ENCODE peak calls at places on chromosome 7, in eight cellular contexts. One of them, this sample, is unnamed.

GRCh38 chr7:24884401-24884800 is 95.6 kb downstream of the OSBPL3 start:
- DNase-seq in fibroblast of lung: no peak
- DNase-seq in CD4-positive, alpha-beta memory T cell: no peak
- DNase-seq in foreskin fibroblast: no peak
- DNase-seq in colonic mucosa: no peak
- DNase-seq in retinal pigment epithelial cell: no peak
- DNase-seq in AG09309: no peak
- DNase-seq in HFF-Myc: no peak
- DNase-seq in this sample: no peak

GRCh38 chr7:83130191-83130590 is 32.5 kb downstream of the PCLO start:
- DNase-seq in fibroblast of lung: no peak
- DNase-seq in HFF-Myc: no peak
- DNase-seq in CD4-positive, alpha-beta memory T cell: no peak
- DNase-seq in colonic mucosa: no peak
- DNase-seq in retinal pigment epithelial cell: no peak
- DNase-seq in foreskin fibroblast: no peak
- DNase-seq in AG09309: no peak
- DNase-seq in this sample: no peak

GRCh38 chr7:148921806-148922205 is 37.7 kb upstream of the EZH2 start:
- DNase-seq in foreskin fibroblast: no peak
- DNase-seq in colonic mucosa: peak
- DNase-seq in fibroblast of lung: no peak
- DNase-seq in CD4-positive, alpha-beta memory T cell: no peak
- DNase-seq in HFF-Myc: no peak
- DNase-seq in retinal pigment epithelial cell: no peak
- DNase-seq in AG09309: no peak
- DNase-seq in this sample: no peak

GRCh38 chr7:99784007-99784406 is at the start of gene CYP3A4:
- DNase-seq in AG09309: no peak
- DNase-seq in foreskin fibroblast: no peak
- DNase-seq in fibroblast of lung: no peak
- DNase-seq in CD4-positive, alpha-beta memory T cell: no peak
- DNase-seq in retinal pigment epithelial cell: no peak
- DNase-seq in colonic mucosa: no peak
- DNase-seq in HFF-Myc: no peak
- DNase-seq in this sample: no peak

GRCh38 chr7:25638042-25638441 is 409.8 kb upstream of the NPVF start:
- DNase-seq in retinal pigment epithelial cell: no peak
- DNase-seq in HFF-Myc: no peak
- DNase-seq in foreskin fibroblast: no peak
- DNase-seq in AG09309: no peak
- DNase-seq in CD4-positive, alpha-beta memory T cell: no peak
- DNase-seq in fibroblast of lung: no peak
- DNase-seq in colonic mucosa: no peak
- DNase-seq in this sample: no peak

GRCh38 chr7:101405474-101406067 is 42.9 kb downstream of the COL26A1 start:
- DNase-seq in HFF-Myc: no peak
- DNase-seq in colonic mucosa: no peak
- DNase-seq in CD4-positive, alpha-beta memory T cell: no peak
- DNase-seq in retinal pigment epithelial cell: no peak
- DNase-seq in AG09309: no peak
- DNase-seq in fibroblast of lung: no peak
- DNase-seq in foreskin fibroblast: no peak
- DNase-seq in this sample: no peak

GRCh38 chr7:19139706-19140327 is 5.4 kb downstream of the FERD3L start:
- DNase-seq in CD4-positive, alpha-beta memory T cell: no peak
- DNase-seq in foreskin fibroblast: no peak
- DNase-seq in HFF-Myc: no peak
- DNase-seq in colonic mucosa: no peak
- DNase-seq in retinal pigment epithelial cell: no peak
- DNase-seq in fibroblast of lung: no peak
- DNase-seq in AG09309: no peak
- DNase-seq in this sample: no peak

GRCh38 chr7:42091461-42092229 is 145.4 kb downstream of the GLI3 start:
- DNase-seq in retinal pigment epithelial cell: no peak
- DNase-seq in fibroblast of lung: peak
- DNase-seq in HFF-Myc: no peak
- DNase-seq in CD4-positive, alpha-beta memory T cell: no peak
- DNase-seq in colonic mucosa: no peak
- DNase-seq in AG09309: no peak
- DNase-seq in foreskin fibroblast: no peak
- DNase-seq in this sample: no peak

GRCh38 chr7:149072438-149072775 is 18.1 kb downstream of the ZNF786 start:
- DNase-seq in CD4-positive, alpha-beta memory T cell: no peak
- DNase-seq in fibroblast of lung: no peak
- DNase-seq in retinal pigment epithelial cell: no peak
- DNase-seq in AG09309: no peak
- DNase-seq in foreskin fibroblast: no peak
- DNase-seq in colonic mucosa: no peak
- DNase-seq in HFF-Myc: no peak
- DNase-seq in this sample: no peak

GRCh38 chr7:6273380-6273837 is 985 bp upstream of the CYTH3 start:
- DNase-seq in fibroblast of lung: no peak
- DNase-seq in HFF-Myc: no peak
- DNase-seq in CD4-positive, alpha-beta memory T cell: no peak
- DNase-seq in retinal pigment epithelial cell: no peak
- DNase-seq in foreskin fibroblast: no peak
- DNase-seq in AG09309: no peak
- DNase-seq in colonic mucosa: peak
- DNase-seq in this sample: no peak

GRCh38 chr7:22278660-22279059 is 78.3 kb downstream of the RAPGEF5 start:
- DNase-seq in fibroblast of lung: no peak
- DNase-seq in colonic mucosa: no peak
- DNase-seq in retinal pigment epithelial cell: no peak
- DNase-seq in HFF-Myc: no peak
- DNase-seq in AG09309: no peak
- DNase-seq in foreskin fibroblast: no peak
- DNase-seq in CD4-positive, alpha-beta memory T cell: no peak
- DNase-seq in this sample: no peak

GRCh38 chr7:16271990-16272665 is 149.2 kb downstream of the CRPPA start:
- DNase-seq in foreskin fibroblast: no peak
- DNase-seq in colonic mucosa: no peak
- DNase-seq in AG09309: no peak
- DNase-seq in retinal pigment epithelial cell: peak
- DNase-seq in fibroblast of lung: no peak
- DNase-seq in CD4-positive, alpha-beta memory T cell: no peak
- DNase-seq in HFF-Myc: no peak
- DNase-seq in this sample: no peak

GRCh38 chr7:129187681-129188371 is 607 bp upstream of the SMO start:
- DNase-seq in foreskin fibroblast: no peak
- DNase-seq in AG09309: no peak
- DNase-seq in fibroblast of lung: no peak
- DNase-seq in retinal pigment epithelial cell: no peak
- DNase-seq in CD4-positive, alpha-beta memory T cell: no peak
- DNase-seq in colonic mucosa: no peak
- DNase-seq in HFF-Myc: no peak
- DNase-seq in this sample: no peak

GRCh38 chr7:155356323-155357105 is 58.8 kb downstream of the INSIG1 start:
- DNase-seq in colonic mucosa: no peak
- DNase-seq in foreskin fibroblast: peak
- DNase-seq in retinal pigment epithelial cell: no peak
- DNase-seq in fibroblast of lung: no peak
- DNase-seq in CD4-positive, alpha-beta memory T cell: no peak
- DNase-seq in HFF-Myc: no peak
- DNase-seq in AG09309: no peak
- DNase-seq in this sample: no peak

GRCh38 chr7:45001138-45001694 is 1.2 kb downstream of the CCM2 start:
- DNase-seq in retinal pigment epithelial cell: no peak
- DNase-seq in HFF-Myc: no peak
- DNase-seq in foreskin fibroblast: no peak
- DNase-seq in AG09309: no peak
- DNase-seq in CD4-positive, alpha-beta memory T cell: peak
- DNase-seq in colonic mucosa: peak
- DNase-seq in fibroblast of lung: peak
- DNase-seq in this sample: no peak

DNA sequence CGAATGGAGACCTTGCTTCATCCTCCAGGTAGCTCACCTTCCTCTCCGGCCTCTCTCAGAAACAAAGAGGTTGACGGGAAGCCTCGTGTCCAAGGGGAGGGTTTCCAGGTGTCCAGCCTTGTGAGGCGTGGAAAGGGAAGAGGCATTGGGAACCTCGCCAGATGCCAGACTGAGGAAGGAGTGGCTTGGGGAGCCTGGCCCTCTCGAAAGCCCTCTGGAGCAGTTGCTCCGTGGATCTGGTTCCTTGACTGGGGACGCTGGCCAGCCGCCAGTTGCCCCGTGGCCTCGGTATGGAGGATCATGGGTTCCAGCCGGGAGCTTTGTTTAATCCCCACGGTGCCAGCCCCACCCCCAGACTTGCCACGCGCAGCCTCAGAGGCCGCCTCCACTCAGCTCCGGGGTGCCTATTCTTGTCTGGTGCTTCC is 30.3 kb upstream of the SUN1 start:
- DNase-seq in foreskin fibroblast: no peak
- DNase-seq in retinal pigment epithelial cell: peak
- DNase-seq in CD4-positive, alpha-beta memory T cell: no peak
- DNase-seq in AG09309: no peak
- DNase-seq in colonic mucosa: peak
- DNase-seq in HFF-Myc: no peak
- DNase-seq in fibroblast of lung: no peak
- DNase-seq in this sample: no peak
- H3K4me3 ChIP-seq in foreskin fibroblast: no peak
- H3K4me3 ChIP-seq in retinal pigment epithelial cell: peak
- H3K4me3 ChIP-seq in CD4-positive, alpha-beta memory T cell: no peak
- H3K4me3 ChIP-seq in AG09309: no peak
- H3K4me3 ChIP-seq in colonic mucosa: no peak
- H3K4me3 ChIP-seq in HFF-Myc: no peak
- H3K4me3 ChIP-seq in fibroblast of lung: no peak
- H3K4me3 ChIP-seq in this sample: peak

DNA sequence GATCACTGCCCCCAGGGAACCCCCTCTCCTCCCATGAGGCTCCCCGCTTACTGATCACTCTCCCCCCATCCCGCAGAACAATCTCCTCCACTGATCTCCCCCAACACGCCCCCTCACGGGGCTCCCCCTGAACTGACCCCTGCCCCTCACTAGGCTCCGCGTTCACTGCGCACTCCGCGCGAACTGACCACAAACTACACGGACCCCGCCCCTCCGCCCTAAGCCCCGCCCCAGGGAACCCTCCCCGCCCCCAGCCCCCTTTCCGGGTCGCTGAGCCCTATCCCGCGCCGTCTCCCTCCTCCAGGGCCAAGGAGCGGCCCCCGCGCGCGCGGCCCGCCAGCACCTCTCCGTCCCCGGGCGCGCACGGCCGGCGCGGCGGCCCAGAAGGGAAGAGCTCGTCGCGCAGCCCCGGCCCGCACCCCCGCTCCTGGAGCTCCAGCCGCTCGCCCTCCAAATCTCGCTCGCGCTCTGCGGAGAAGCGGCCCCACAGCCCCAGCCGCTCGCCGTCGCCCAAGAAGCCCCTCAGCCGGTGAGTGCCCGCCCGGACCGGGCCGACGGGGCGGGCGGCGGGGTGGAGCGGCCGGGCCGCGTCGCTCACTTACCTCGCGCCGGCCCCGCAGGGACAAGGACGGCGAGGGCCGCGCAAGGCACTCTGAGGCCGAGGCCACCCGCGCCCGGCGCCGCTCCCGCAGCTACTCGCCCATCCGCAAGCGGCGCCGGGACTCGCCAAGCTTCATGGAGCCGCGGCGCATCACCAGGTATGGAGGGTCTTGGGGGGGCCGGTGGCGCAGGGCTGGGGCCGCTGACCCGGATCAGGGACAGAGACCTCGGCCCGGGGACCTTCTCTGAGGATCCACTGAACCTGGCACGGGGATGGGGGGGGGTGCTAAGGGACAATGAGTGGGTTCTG is 19.9 kb upstream of the HSPB1 start:
- DNase-seq in CD4-positive, alpha-beta memory T cell: no peak
- DNase-seq in colonic mucosa: no peak
- DNase-seq in HFF-Myc: no peak
- DNase-seq in foreskin fibroblast: no peak
- DNase-seq in AG09309: no peak
- DNase-seq in fibroblast of lung: no peak
- DNase-seq in retinal pigment epithelial cell: no peak
- DNase-seq in this sample: no peak
- H3K4me3 ChIP-seq in CD4-positive, alpha-beta memory T cell: peak
- H3K4me3 ChIP-seq in colonic mucosa: peak
- H3K4me3 ChIP-seq in HFF-Myc: peak
- H3K4me3 ChIP-seq in foreskin fibroblast: peak
- H3K4me3 ChIP-seq in AG09309: peak
- H3K4me3 ChIP-seq in fibroblast of lung: peak
- H3K4me3 ChIP-seq in retinal pigment epithelial cell: peak
- H3K4me3 ChIP-seq in this sample: no peak

GRCh38 chr7:92729751-92730150 is 106.6 kb downstream of the CDK6 start:
- DNase-seq in retinal pigment epithelial cell: no peak
- DNase-seq in foreskin fibroblast: no peak
- DNase-seq in fibroblast of lung: no peak
- DNase-seq in CD4-positive, alpha-beta memory T cell: no peak
- DNase-seq in colonic mucosa: no peak
- DNase-seq in AG09309: no peak
- DNase-seq in HFF-Myc: no peak
- DNase-seq in this sample: no peak

GRCh38 chr7:92731327-92732063 is 104.9 kb downstream of the CDK6 start:
- DNase-seq in fibroblast of lung: peak
- DNase-seq in retinal pigment epithelial cell: no peak
- DNase-seq in HFF-Myc: no peak
- DNase-seq in colonic mucosa: no peak
- DNase-seq in AG09309: no peak
- DNase-seq in CD4-positive, alpha-beta memory T cell: no peak
- DNase-seq in foreskin fibroblast: no peak
- DNase-seq in this sample: no peak

GRCh38 chr7:92730808-92731207 is 105.6 kb downstream of the CDK6 start:
- DNase-seq in fibroblast of lung: no peak
- DNase-seq in HFF-Myc: no peak
- DNase-seq in retinal pigment epithelial cell: no peak
- DNase-seq in AG09309: no peak
- DNase-seq in colonic mucosa: no peak
- DNase-seq in CD4-positive, alpha-beta memory T cell: no peak
- DNase-seq in foreskin fibroblast: no peak
- DNase-seq in this sample: no peak

GRCh38 chr7:92735707-92736106 is 100.7 kb downstream of the CDK6 start:
- DNase-seq in fibroblast of lung: peak
- DNase-seq in CD4-positive, alpha-beta memory T cell: no peak
- DNase-seq in retinal pigment epithelial cell: peak
- DNase-seq in AG09309: no peak
- DNase-seq in HFF-Myc: no peak
- DNase-seq in foreskin fibroblast: peak
- DNase-seq in colonic mucosa: no peak
- DNase-seq in this sample: no peak

GRCh38 chr7:92732451-92733036 is 103.8 kb downstream of the CDK6 start:
- DNase-seq in CD4-positive, alpha-beta memory T cell: no peak
- DNase-seq in AG09309: no peak
- DNase-seq in fibroblast of lung: no peak
- DNase-seq in colonic mucosa: no peak
- DNase-seq in HFF-Myc: no peak
- DNase-seq in retinal pigment epithelial cell: no peak
- DNase-seq in foreskin fibroblast: no peak
- DNase-seq in this sample: no peak
- H3K4me3 ChIP-seq in CD4-positive, alpha-beta memory T cell: no peak
- H3K4me3 ChIP-seq in AG09309: no peak
- H3K4me3 ChIP-seq in fibroblast of lung: no peak
- H3K4me3 ChIP-seq in colonic mucosa: no peak
- H3K4me3 ChIP-seq in HFF-Myc: no peak
- H3K4me3 ChIP-seq in retinal pigment epithelial cell: no peak
- H3K4me3 ChIP-seq in foreskin fibroblast: no peak
- H3K4me3 ChIP-seq in this sample: no peak

DNA sequence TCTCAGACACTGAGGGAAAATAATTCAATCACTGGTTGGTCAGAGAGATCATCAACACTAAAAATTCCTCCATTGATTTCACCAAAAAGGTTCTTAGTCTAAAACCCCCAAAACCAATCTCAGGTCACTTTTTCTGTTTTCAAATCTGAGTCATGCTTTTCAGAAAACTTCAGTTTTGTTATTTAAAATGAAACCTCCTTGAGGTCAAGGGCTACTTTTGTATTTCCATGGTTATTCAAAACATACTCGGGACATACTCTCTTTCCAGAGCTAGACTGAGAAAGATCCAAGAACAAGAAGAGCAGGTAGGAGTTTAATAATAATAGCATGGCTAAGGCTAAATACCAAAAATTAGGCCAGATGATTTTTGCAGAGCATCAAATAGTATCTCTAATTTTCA is 152.8 kb downstream of the SDHAF3 start:
- DNase-seq in fibroblast of lung: no peak
- DNase-seq in CD4-positive, alpha-beta memory T cell: no peak
- DNase-seq in HFF-Myc: no peak
- DNase-seq in foreskin fibroblast: no peak
- DNase-seq in retinal pigment epithelial cell: no peak
- DNase-seq in AG09309: no peak
- DNase-seq in colonic mucosa: no peak
- DNase-seq in this sample: no peak
- H3K4me3 ChIP-seq in fibroblast of lung: no peak
- H3K4me3 ChIP-seq in CD4-positive, alpha-beta memory T cell: no peak
- H3K4me3 ChIP-seq in HFF-Myc: no peak
- H3K4me3 ChIP-seq in foreskin fibroblast: no peak
- H3K4me3 ChIP-seq in retinal pigment epithelial cell: no peak
- H3K4me3 ChIP-seq in AG09309: no peak
- H3K4me3 ChIP-seq in colonic mucosa: no peak
- H3K4me3 ChIP-seq in this sample: no peak

This sample was measured in epithelial cell of proximal tubule.